ENCODE peak calls at places on chromosomes 13 and 19, in six cellular contexts. M is WTC11; F is stimulated activated CD4-positive, alpha-beta T cell treated with anti-CD3 and anti-CD28 coated beads, Interleukin-15, amount 100 ng/mL, for 1 hour; Z is astrocyte of the hippocampus; L is psoas muscle; B is cardiac fibroblast. U is an unnamed sample.
A peak's percentile ranks its signal among the peaks of the same experiment; 100 is the strongest.

GRCh38 chr19:2503521-2504109 is 27.7 kb downstream of the GADD45B start:
- DNase-seq in M (no peak), F (peak; percentile 42), Z (peak; percentile 63), L (no peak), B (peak; percentile 61), U (peak; percentile 65)

GRCh38 chr13:95337597-95337996 is 36.3 kb upstream of the ABCC4 start:
- DNase-seq in M (no peak), F (no peak), Z (no peak), L (no peak), B (no peak), U (no peak)

GRCh38 chr13:42211704-42212103 is 60.2 kb upstream of the AKAP11 start:
- DNase-seq in M (no peak), F (no peak), Z (peak; percentile 11), L (no peak), B (no peak), U (no peak)

GRCh38 chr19:18450934-18451836 is 13.3 kb upstream of the ISYNA1 start:
- DNase-seq in M (peak; percentile 95), F (peak; percentile 86), Z (peak; percentile 88), L (peak; percentile 85), B (peak; percentile 82), U (peak; percentile 82)

GRCh38 chr19:55693336-55693974 is 18.4 kb downstream of the EPN1 start:
- DNase-seq in M (no peak), F (no peak), Z (no peak), L (no peak), B (no peak), U (no peak)

GRCh38 chr19:27793128-27793643 is 1419.8 kb downstream of the UQCRFS1 start:
- DNase-seq in M (peak; percentile 67), F (peak; percentile 50), Z (peak; percentile 88), L (peak; percentile 67), B (peak; percentile 76), U (peak; percentile 51)

GRCh38 chr13:75151081-75151643 is 330.8 kb downstream of the TBC1D4 start:
- DNase-seq in M (no peak), F (no peak), Z (peak; percentile 37), L (no peak), B (peak; percentile 56), U (no peak)

GRCh38 chr19:17309198-17309961 is at the start of gene DDA1:
- DNase-seq in M (peak; percentile 100), F (peak; percentile 89), Z (peak; percentile 100), L (peak; percentile 99), B (peak; percentile 100), U (peak; percentile 99)

U was measured in effector CD4-positive, alpha-beta T cell.